ENCODE peak calls at places on chromosomes 6 and 20, in seven cellular contexts. O is HFF-Myc, M is neuronal stem cell, F is choroid plexus epithelial cell, C is HL-60, G is AG04449, N is astrocyte of the cerebellum. W is an unnamed sample.

GRCh38 chr6:151284431-151285060 is 44.8 kb downstream of the AKAP12 start:
- DNase-seq in N (no peak), C (no peak), O (no peak), G (no peak), M (no peak), F (no peak), W (no peak)

GRCh38 chr6:5501837-5502236 is 240.5 kb downstream of the FARS2 start:
- DNase-seq in O (no peak), F (no peak), G (no peak), N (no peak), M (no peak), C (no peak), W (no peak)

GRCh38 chr6:52612336-52613096 is 35.7 kb upstream of the TRAM2 start:
- DNase-seq in M (no peak), N (no peak), O (peak; percentile 72), F (peak; percentile 36), G (no peak), C (no peak), W (no peak)

GRCh38 chr20:39885975-39886649 is 802.9 kb downstream of the MAFB start:
- DNase-seq in C (peak; percentile 6), O (peak; percentile 64), G (peak; percentile 70), N (peak; percentile 51), F (peak; percentile 95), M (peak; percentile 40), W (peak; percentile 33)

GRCh38 chr20:48999890-49000870 is 45.9 kb upstream of the CSE1L start:
- DNase-seq in N (no peak), G (no peak), C (no peak), F (no peak), M (no peak), O (no peak), W (no peak)

GRCh38 chr20:51175156-51175555 is 152.2 kb upstream of the KCNG1 start:
- DNase-seq in G (no peak), O (no peak), C (no peak), N (no peak), F (no peak), M (no peak), W (no peak)

GRCh38 chr6:25130518-25130917 is 148.7 kb upstream of the CARMIL1 start:
- DNase-seq in M (no peak), O (no peak), G (no peak), N (no peak), F (peak; percentile 26), C (no peak), W (no peak)

GRCh38 chr6:53805725-53806124 is 10.9 kb downstream of the LRRC1 start:
- DNase-seq in O (no peak), G (no peak), C (no peak), M (no peak), F (no peak), N (no peak), W (no peak)

GRCh38 chr6:159075506-159076100 is 30.8 kb upstream of the TAGAP start:
- DNase-seq in M (no peak), O (no peak), F (peak; percentile 51), N (no peak), G (no peak), C (no peak), W (no peak)

GRCh38 chr6:6798430-6798829 is 209.9 kb downstream of the LY86 start:
- DNase-seq in G (no peak), N (no peak), M (no peak), F (no peak), O (no peak), C (no peak), W (no peak)

GRCh38 chr20:40323411-40323810 is 365.6 kb downstream of the MAFB start:
- DNase-seq in N (peak; percentile 43), M (no peak), G (no peak), F (peak; percentile 35), C (peak; percentile 62), O (no peak), W (no peak)

GRCh38 chr20:12970372-12970821 is 38.4 kb upstream of the SPTLC3 start:
- DNase-seq in F (peak; percentile 80), C (no peak), M (peak; percentile 15), G (no peak), N (peak; percentile 42), O (peak; percentile 5), W (peak; percentile 14)

GRCh38 chr20:49029203-49029602 is 16.9 kb upstream of the CSE1L start:
- DNase-seq in G (peak; percentile 28), N (no peak), M (no peak), F (no peak), C (no peak), O (no peak), W (no peak)

GRCh38 chr6:134949927-134950326 is at the start of gene ALDH8A1:
- DNase-seq in N (no peak), F (no peak), G (no peak), C (no peak), O (no peak), M (no peak), W (no peak)

GRCh38 chr6:46953921-46954320 is 32.2 kb upstream of the ADGRF5 start:
- DNase-seq in G (no peak), F (no peak), C (no peak), M (no peak), N (no peak), O (no peak), W (no peak)

GRCh38 chr6:56096454-56096853 is 150.9 kb downstream of the COL21A1 start:
- DNase-seq in C (no peak), O (no peak), N (no peak), F (no peak), G (no peak), M (no peak), W (no peak)

GRCh38 chr20:64039293-64040160 is 3.5 kb downstream of the C20orf204 start:
- DNase-seq in M (no peak), N (no peak), C (no peak), F (no peak), G (no peak), O (no peak), W (no peak)

GRCh38 chr20:12067686-12068085 is 150.0 kb downstream of the BTBD3 start:
- DNase-seq in O (no peak), M (no peak), N (no peak), G (no peak), F (no peak), C (no peak), W (no peak)

GRCh38 chr20:58691773-58692578 is 624 bp upstream of the NPEPL1 start:
- DNase-seq in F (peak; percentile 39), O (no peak), N (no peak), C (peak; percentile 97), G (no peak), M (no peak), W (no peak)

GRCh38 chr6:122476131-122476530 is 4.5 kb upstream of the SERINC1 start:
- DNase-seq in N (no peak), C (no peak), M (no peak), O (no peak), F (peak; percentile 52), G (no peak), W (no peak)

GRCh38 chr6:169167581-169168301 is 85.9 kb downstream of the THBS2 start:
- DNase-seq in M (no peak), O (no peak), F (peak; percentile 97), N (peak; percentile 18), G (peak; percentile 71), C (no peak), W (no peak)

GRCh38 chr20:45429618-45430017 is 13.7 kb downstream of the PIGT start:
- DNase-seq in F (no peak), C (no peak), N (no peak), G (no peak), O (no peak), M (no peak), W (no peak)

GRCh38 chr20:49633023-49633422 is 65.1 kb upstream of the PTGIS start:
- DNase-seq in N (no peak), G (no peak), M (no peak), F (no peak), C (no peak), O (no peak), W (no peak)

GRCh38 chr20:17636523-17637412 is 45.3 kb downstream of the RRBP1 start:
- DNase-seq in N (no peak), M (peak; percentile 62), F (peak; percentile 34), C (no peak), O (no peak), G (no peak), W (no peak)

GRCh38 chr6:105105094-105105493 is 74.7 kb downstream of the POPDC3 start:
- DNase-seq in F (no peak), M (no peak), N (no peak), C (no peak), G (no peak), O (no peak), W (no peak)
- H3K4me3 ChIP-seq in F (no peak overlapping the region), M (no peak overlapping the region), N (no peak overlapping the region), C (no peak overlapping the region), G (no peak overlapping the region), O (no peak overlapping the region), W (no peak overlapping the region)

DNA sequence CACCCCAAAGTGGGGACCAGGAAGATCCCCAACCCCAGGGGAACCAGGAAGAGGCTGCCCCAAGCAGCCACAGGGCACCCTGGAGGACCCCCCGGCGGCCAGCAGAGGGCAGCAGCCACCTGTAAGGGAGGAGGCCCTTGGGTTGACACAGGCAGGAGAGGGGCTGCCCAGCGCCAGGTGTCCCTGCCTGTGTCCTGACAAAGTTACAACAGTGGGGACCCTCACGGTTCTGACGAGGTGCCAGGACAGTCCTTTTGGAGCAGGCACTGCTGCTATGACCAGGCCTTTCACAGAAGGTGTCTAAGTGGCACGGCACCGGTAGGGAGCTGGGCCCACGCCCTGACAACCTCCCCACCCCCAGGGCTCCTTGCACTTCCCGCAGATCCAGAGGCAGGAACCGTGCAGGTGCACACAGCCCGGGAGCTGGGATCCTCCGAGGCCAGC is 176.7 kb downstream of the BMP7 start:
- DNase-seq in F (peak; percentile 59), G (no peak), M (peak; percentile 63), C (peak; percentile 20), N (no peak), O (no peak), W (no peak)
- H3K4me3 ChIP-seq in F (no peak overlapping the region), G (no peak overlapping the region), M (no peak overlapping the region), C (no peak overlapping the region), N (no peak overlapping the region), O (no peak overlapping the region), W (no peak overlapping the region)

DNA sequence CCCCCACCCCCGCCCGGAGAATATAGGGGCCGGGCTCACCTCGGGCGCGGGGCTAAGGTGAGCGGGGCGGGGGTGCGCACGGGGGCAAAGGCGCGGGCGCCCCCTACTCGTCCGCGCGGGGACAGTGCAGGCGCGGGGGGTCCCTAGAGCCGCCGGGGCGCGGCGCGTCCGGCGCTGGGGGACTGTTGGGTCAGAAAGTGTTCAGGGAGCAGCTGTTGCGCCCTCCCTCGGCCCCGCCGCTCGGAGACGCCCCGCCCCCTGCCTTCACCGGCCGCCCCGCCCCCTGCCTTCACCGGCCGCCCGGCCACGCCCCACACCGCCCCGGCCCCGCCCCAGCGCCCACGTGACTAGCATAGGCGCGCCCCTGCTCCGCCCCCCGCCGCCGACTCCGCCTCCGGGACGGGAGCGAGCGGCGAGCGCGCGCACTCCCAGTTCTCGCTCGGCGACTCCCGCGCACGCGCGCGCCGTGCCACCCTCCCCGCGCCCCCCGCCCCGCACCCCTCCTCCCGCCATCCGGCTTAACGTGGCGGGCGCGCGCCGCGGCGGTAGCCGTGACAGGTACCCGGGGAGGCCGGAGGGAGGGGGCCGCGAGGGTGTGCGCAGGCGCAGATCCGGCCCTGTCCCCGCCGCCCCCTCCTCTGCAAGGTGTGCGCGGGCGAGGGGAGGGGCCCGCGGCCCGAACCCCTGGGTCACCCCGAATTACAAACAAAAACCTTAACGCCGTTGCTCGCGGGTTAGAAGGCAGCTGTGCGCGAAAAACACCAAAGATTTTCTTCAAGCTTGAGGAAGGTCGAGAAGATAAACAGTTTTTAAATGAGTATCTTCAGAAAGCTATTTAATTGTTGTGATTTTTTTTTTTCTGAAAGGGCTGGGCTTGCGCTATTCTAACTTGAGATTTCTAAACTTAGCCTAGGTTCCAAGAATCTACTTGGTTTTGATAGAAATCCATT is 704 bp upstream of the ZNF217 start:
- DNase-seq in C (peak; percentile 81), M (peak; percentile 94), G (no peak), N (peak; percentile 75), O (no peak), F (peak; percentile 95), W (peak; percentile 75)
- H3K4me3 ChIP-seq in C (peak overlapping the region; percentile 60), M (peak overlapping the region; percentile 73), G (peak overlapping the region; percentile 72), N (peak overlapping the region; percentile 79), O (peak overlapping the region; percentile 76), F (peak overlapping the region; percentile 74), W (peak overlapping the region; percentile 74)

GRCh38 chr6:140001005-140001404 is 626.6 kb upstream of the CITED2 start:
- DNase-seq in O (no peak), F (peak; percentile 47), C (no peak), N (no peak), G (no peak), M (no peak), W (no peak)
- H3K4me3 ChIP-seq in O (no peak overlapping the region), F (no peak overlapping the region), C (no peak overlapping the region), N (no peak overlapping the region), G (no peak overlapping the region), M (no peak overlapping the region), W (no peak overlapping the region)